ENCODE peak calls at places on chromosomes 3 and 15, in five cellular contexts. X, J, O, T and K are unnamed samples.

GRCh38 chr15:39313881-39314280 is 267.0 kb upstream of the THBS1 start:
- DNase-seq in X (no peak), J (no peak), O (no peak), T (no peak), K (no peak)

GRCh38 chr15:99253381-99254090 is 2.3 kb downstream of the LRRC28 start:
- DNase-seq in X (no peak), J (no peak), O (no peak), T (peak; percentile 79), K (peak; percentile 50)

GRCh38 chr15:84749111-84749991 is 959 bp downstream of the ZNF592 start:
- DNase-seq in X (peak; percentile 79), J (no peak), O (peak; percentile 75), T (no peak), K (no peak)

GRCh38 chr3:189593581-189593980 is 37.6 kb upstream of the TP63 start:
- DNase-seq in X (no peak), J (no peak), O (no peak), T (no peak), K (no peak)

GRCh38 chr3:120524171-120524923 is 71.8 kb upstream of the NDUFB4 start:
- DNase-seq in X (no peak), J (no peak), O (no peak), T (peak; percentile 61), K (no peak)

GRCh38 chr15:32732574-32733157 is 14.9 kb downstream of the GREM1 start:
- DNase-seq in X (no peak), J (no peak), O (no peak), T (no peak), K (no peak)

GRCh38 chr3:120636790-120637401 is 40.8 kb downstream of the NDUFB4 start:
- DNase-seq in X (no peak), J (no peak), O (no peak), T (no peak), K (no peak)

GRCh38 chr3:24165583-24165982 is 220.5 kb downstream of the NR1D2 start:
- DNase-seq in X (no peak), J (no peak), O (no peak), T (no peak), K (no peak)

GRCh38 chr15:52019394-52020252 is 604 bp downstream of the MAPK6 start:
- DNase-seq in X (peak; percentile 77), J (no peak), O (peak; percentile 86), T (peak; percentile 93), K (peak; percentile 94)

GRCh38 chr15:45903283-45903682 is 268.5 kb downstream of the SQOR start:
- DNase-seq in X (no peak), J (no peak), O (no peak), T (no peak), K (no peak)

GRCh38 chr3:177335728-177336127 is 138.4 kb upstream of the TBL1XR1 start:
- DNase-seq in X (peak; percentile 76), J (no peak), O (no peak), T (no peak), K (peak; percentile 22)

GRCh38 chr3:61111764-61112163 is 139.5 kb downstream of the FHIT start:
- DNase-seq in X (no peak), J (no peak), O (peak; percentile 71), T (no peak), K (no peak)

GRCh38 chr15:44968475-44968874 is 12.0 kb downstream of the TERB2 start:
- DNase-seq in X (no peak), J (no peak), O (no peak), T (no peak), K (no peak)

GRCh38 chr3:180417241-180417640 is 184.7 kb upstream of the TTC14 start:
- DNase-seq in X (no peak), J (no peak), O (no peak), T (no peak), K (no peak)

GRCh38 chr3:39189648-39190269 is 2.6 kb downstream of the XIRP1 start:
- DNase-seq in X (peak; percentile 82), J (peak; percentile 71), O (peak; percentile 79), T (peak; percentile 75), K (peak; percentile 74)

GRCh38 chr3:88775026-88775690 is 332.3 kb upstream of the EPHA3 start:
- DNase-seq in X (no peak), J (no peak), O (no peak), T (no peak), K (no peak)

GRCh38 chr3:122890077-122890484 is 95.2 kb downstream of the SLC49A4 start:
- DNase-seq in X (peak; percentile 94), J (peak; percentile 56), O (peak; percentile 50), T (peak; percentile 77), K (peak; percentile 48)

GRCh38 chr3:42185044-42185443 is 80.9 kb downstream of the CCK start:
- DNase-seq in X (no peak), J (no peak), O (no peak), T (peak; percentile 19), K (no peak)

GRCh38 chr3:179743913-179744312 is 91.1 kb downstream of the USP13 start:
- DNase-seq in X (peak; percentile 77), J (no peak), O (no peak), T (peak; percentile 10), K (no peak)

GRCh38 chr3:195197764-195198423 is 73.1 kb downstream of the XXYLT1 start:
- DNase-seq in X (no peak), J (no peak), O (no peak), T (peak; percentile 65), K (peak; percentile 44)

GRCh38 chr15:90757461-90757860 is 40.3 kb downstream of the BLM start:
- DNase-seq in X (no peak), J (no peak), O (no peak), T (no peak), K (no peak)

GRCh38 chr3:175107231-175107630 is 248.1 kb downstream of the NAALADL2 start:
- DNase-seq in X (no peak), J (no peak), O (no peak), T (no peak), K (no peak)

GRCh38 chr3:99848433-99848832 is 30.8 kb downstream of the CMSS1 start:
- DNase-seq in X (no peak), J (no peak), O (no peak), T (no peak), K (no peak)

GRCh38 chr3:64030741-64031140 is 7.4 kb upstream of the PSMD6 start:
- DNase-seq in X (peak; percentile 75), J (peak; percentile 77), O (peak; percentile 84), T (peak; percentile 73), K (peak; percentile 74)

GRCh38 chr3:173770796-173771573 is 373.4 kb downstream of the NLGN1 start:
- DNase-seq in X (no peak), J (no peak), O (no peak), T (no peak), K (no peak)

GRCh38 chr3:123290107-123290930 is 88.6 kb downstream of the SEC22A start:
- DNase-seq in X (no peak), J (no peak), O (no peak), T (no peak), K (no peak)

GRCh38 chr15:90906181-90906849 is 3.2 kb downstream of the MAN2A2 start:
- DNase-seq in X (no peak), J (no peak), O (no peak), T (no peak), K (no peak)

GRCh38 chr3:171744055-171744741 is 66.1 kb downstream of the PLD1 start:
- DNase-seq in X (no peak), J (no peak), O (no peak), T (no peak), K (no peak)

GRCh38 chr3:22980346-22980745 is 222.8 kb upstream of the UBE2E2 start:
- DNase-seq in X (no peak), J (no peak), O (no peak), T (no peak), K (peak; percentile 27)

GRCh38 chr3:52555056-52555455 is 18.7 kb downstream of the UQCC5 start:
- DNase-seq in X (no peak), J (no peak), O (no peak), T (no peak), K (no peak)

GRCh38 chr15:59524331-59524731 is 86.3 kb downstream of the FAM81A start:
- DNase-seq in X (no peak), J (no peak), O (no peak), T (no peak), K (no peak)

GRCh38 chr15:33941279-33942063 is 26.8 kb upstream of the CHRM5 start:
- DNase-seq in X (no peak), J (no peak), O (peak; percentile 23), T (no peak), K (no peak)

GRCh38 chr15:50906954-50907865 is 1.3 kb upstream of the AP4E1 start:
- DNase-seq in X (peak; percentile 46), J (no peak), O (peak; percentile 94), T (no peak), K (no peak)

GRCh38 chr3:45026957-45027356 is 854 bp downstream of the CLEC3B start:
- DNase-seq in X (no peak), J (peak; percentile 39), O (no peak), T (peak; percentile 93), K (peak; percentile 76)

GRCh38 chr3:105747056-105747455 is 121.8 kb downstream of the CBLB start:
- DNase-seq in X (no peak), J (no peak), O (no peak), T (peak; percentile 69), K (peak; percentile 40)

GRCh38 chr3:186142556-186142955 is 33.7 kb upstream of the ETV5 start:
- DNase-seq in X (peak; percentile 45), J (no peak), O (no peak), T (no peak), K (no peak)

GRCh38 chr3:111077384-111077783 is 5.8 kb downstream of the NECTIN3 start:
- DNase-seq in X (no peak), J (no peak), O (no peak), T (no peak), K (no peak)